ENCODE peak calls at places on chromosomes 4 and X, in ten cellular contexts. N, V, C, K, A, O, H, Y, Z and T are unnamed samples.

GRCh38 chr4:2261110-2261852 is 628 bp downstream of the MXD4 start:
- DNase-seq in N (peak; percentile 34), V (no peak), C (peak; percentile 22), K (peak; percentile 53), A (peak; percentile 29), O (peak; percentile 39), H (peak; percentile 37), Y (peak; percentile 84), Z (peak; percentile 68), T (peak; percentile 64)

GRCh38 chr4:44738615-44739014 is 12.3 kb upstream of the GNPDA2 start:
- DNase-seq in N (no peak), V (no peak), C (no peak), K (no peak), A (no peak), O (peak; percentile 18), H (no peak), Y (no peak), Z (no peak), T (no peak)

GRCh38 chr4:174613979-174614378 is 91.7 kb upstream of the HPGD start:
- DNase-seq in N (no peak), V (no peak), C (no peak), K (no peak), A (no peak), O (no peak), H (peak; percentile 9), Y (no peak), Z (no peak), T (no peak)

GRCh38 chr4:123430031-123430430 is 33.4 kb downstream of the SPRY1 start:
- DNase-seq in N (no peak), V (no peak), C (no peak), K (no peak), A (no peak), O (no peak), H (no peak), Y (no peak), Z (no peak), T (no peak)

GRCh38 chrX:13750204-13750603 is 15.7 kb downstream of the OFD1 start:
- DNase-seq in N (peak; percentile 48), V (no peak), C (no peak), K (peak; percentile 20), A (no peak), O (peak; percentile 64), H (peak; percentile 78), Y (no peak), Z (no peak), T (no peak)

GRCh38 chrX:132953358-132953757 is 5.1 kb downstream of the HS6ST2 start:
- DNase-seq in N (no peak), V (no peak), C (no peak), K (no peak), A (no peak), O (no peak), H (peak; percentile 84), Y (no peak), Z (no peak), T (no peak)

GRCh38 chr4:1577818-1578217 is 106.3 kb downstream of the FAM53A start:
- DNase-seq in N (no peak), V (no peak), C (no peak), K (no peak), A (no peak), O (no peak), H (no peak), Y (no peak), Z (peak; percentile 25), T (no peak)

GRCh38 chr4:86565641-86566040 is 28.5 kb upstream of the PTPN13 start:
- DNase-seq in N (no peak), V (no peak), C (no peak), K (no peak), A (no peak), O (no peak), H (no peak), Y (no peak), Z (no peak), T (no peak)

GRCh38 chrX:68827848-68828562 is 816 bp upstream of the EFNB1 start:
- DNase-seq in N (peak; percentile 76), V (peak; percentile 87), C (peak; percentile 82), K (peak; percentile 68), A (peak; percentile 58), O (peak; percentile 79), H (peak; percentile 93), Y (peak; percentile 85), Z (peak; percentile 87), T (peak; percentile 67)

GRCh38 chr4:82677327-82677726 is 115.5 kb upstream of the TMEM150C start:
- DNase-seq in N (no peak), V (no peak), C (no peak), K (no peak), A (peak; percentile 22), O (no peak), H (peak; percentile 50), Y (no peak), Z (no peak), T (no peak)

DNA sequence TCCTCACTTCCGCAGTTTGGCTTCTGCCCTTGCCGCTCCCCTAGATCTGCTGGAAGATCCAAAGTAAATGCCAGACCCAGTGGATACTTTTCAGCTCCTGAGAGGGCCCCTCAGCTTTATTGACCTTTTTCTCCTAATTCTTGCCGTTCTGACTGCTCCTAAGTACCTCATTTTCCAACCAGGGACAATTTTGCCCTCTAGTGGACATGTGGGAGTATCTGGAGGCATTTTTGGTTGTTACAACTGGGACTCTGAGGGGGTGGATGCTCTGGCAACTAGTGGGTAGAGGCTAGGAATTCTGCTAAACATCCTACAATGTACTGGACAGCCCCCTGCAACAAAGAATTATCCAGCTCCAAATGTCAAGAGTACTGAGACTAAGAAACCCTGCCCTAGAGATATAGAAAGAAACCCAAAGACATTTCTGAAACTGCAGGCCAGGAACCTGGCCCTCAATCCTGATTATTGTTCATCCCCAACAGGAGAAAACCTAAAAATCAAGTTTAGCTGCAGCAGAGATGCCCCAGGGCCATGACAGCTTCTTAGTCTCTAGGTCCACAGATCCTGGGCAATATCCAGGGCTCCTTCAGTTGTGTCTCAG is 3.4 kb downstream of the TEX13B start:
- DNase-seq in N (peak; percentile 19), V (no peak), C (no peak), K (peak; percentile 36), A (no peak), O (peak; percentile 54), H (peak; percentile 66), Y (no peak), Z (no peak), T (no peak)
- TF ChIP-seq CTCF in N (peak; percentile 41), V (peak; percentile 63), C (no peak), K (peak; percentile 61), A (peak; percentile 34), O (peak; percentile 58), H (peak; percentile 80), Y (peak; percentile 36), Z (peak; percentile 42), T (no peak)

DNA sequence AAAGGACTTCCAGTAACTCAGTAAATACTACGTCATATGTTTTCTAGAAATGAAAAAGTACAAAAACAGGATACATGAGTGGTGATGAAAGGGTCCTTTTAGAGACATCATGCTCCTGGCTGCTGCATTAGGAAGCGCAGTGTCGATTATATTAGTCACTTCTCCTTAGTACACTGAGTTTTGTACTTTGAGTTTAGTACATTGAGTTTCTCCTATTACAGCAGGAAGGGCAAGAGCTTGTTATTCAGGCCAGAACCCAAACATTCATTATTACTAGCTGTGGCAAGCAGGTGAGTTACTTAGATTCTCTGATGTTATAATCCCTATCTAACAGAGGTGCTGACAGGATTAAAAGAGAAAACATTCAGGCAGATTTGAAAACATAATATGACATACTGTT is 21.3 kb downstream of the RPGR start:
- DNase-seq in N (no peak), V (no peak), C (no peak), K (no peak), A (no peak), O (peak; percentile 92), H (no peak), Y (no peak), Z (no peak), T (no peak)
- TF ChIP-seq CTCF in N (no peak), V (no peak), C (no peak), K (no peak), A (no peak), O (peak; percentile 28), H (no peak), Y (no peak), Z (no peak), T (no peak)

GRCh38 chr4:114385195-114385985 is 213.2 kb upstream of the UGT8 start:
- DNase-seq in N (no peak), V (no peak), C (no peak), K (no peak), A (no peak), O (no peak), H (no peak), Y (no peak), Z (no peak), T (no peak)

GRCh38 chr4:114383721-114384120 is 214.9 kb upstream of the UGT8 start:
- DNase-seq in N (peak; percentile 96), V (no peak), C (no peak), K (peak; percentile 88), A (no peak), O (peak; percentile 91), H (peak; percentile 69), Y (no peak), Z (no peak), T (no peak)

GRCh38 chr4:114383055-114383454 is 215.6 kb upstream of the UGT8 start:
- DNase-seq in N (peak; percentile 16), V (no peak), C (no peak), K (no peak), A (no peak), O (peak; percentile 10), H (no peak), Y (no peak), Z (no peak), T (no peak)

GRCh38 chr4:114386637-114387233 is 211.9 kb upstream of the UGT8 start:
- DNase-seq in N (peak; percentile 60), V (no peak), C (no peak), K (peak; percentile 46), A (no peak), O (peak; percentile 56), H (peak; percentile 55), Y (no peak), Z (no peak), T (no peak)

DNA sequence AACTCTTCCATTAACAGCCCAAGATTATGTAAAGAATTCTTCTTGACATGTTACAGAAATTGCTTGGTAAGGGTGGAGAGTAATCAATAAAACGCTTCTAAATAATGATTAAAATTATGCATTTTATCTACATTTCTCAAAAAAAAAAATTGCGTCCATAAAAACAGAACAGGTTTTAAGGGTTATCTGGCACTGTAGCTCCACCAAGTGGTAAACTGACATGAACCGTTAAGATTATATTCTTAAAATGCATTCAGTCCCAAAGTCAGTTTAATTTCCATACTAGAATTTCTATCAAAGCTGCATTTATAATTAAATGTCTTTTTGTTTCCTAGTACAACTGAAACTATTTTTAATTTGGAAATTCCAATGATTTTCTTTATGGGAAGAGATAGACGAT is 214.0 kb upstream of the UGT8 start:
- DNase-seq in N (peak; percentile 77), V (no peak), C (no peak), K (peak; percentile 58), A (no peak), O (peak; percentile 71), H (peak; percentile 57), Y (no peak), Z (no peak), T (no peak)
- TF ChIP-seq CTCF in N (peak; percentile 75), V (peak; percentile 79), C (no peak), K (peak; percentile 67), A (peak; percentile 48), O (peak; percentile 64), H (peak; percentile 69), Y (peak; percentile 43), Z (peak; percentile 36), T (no peak)

DNA sequence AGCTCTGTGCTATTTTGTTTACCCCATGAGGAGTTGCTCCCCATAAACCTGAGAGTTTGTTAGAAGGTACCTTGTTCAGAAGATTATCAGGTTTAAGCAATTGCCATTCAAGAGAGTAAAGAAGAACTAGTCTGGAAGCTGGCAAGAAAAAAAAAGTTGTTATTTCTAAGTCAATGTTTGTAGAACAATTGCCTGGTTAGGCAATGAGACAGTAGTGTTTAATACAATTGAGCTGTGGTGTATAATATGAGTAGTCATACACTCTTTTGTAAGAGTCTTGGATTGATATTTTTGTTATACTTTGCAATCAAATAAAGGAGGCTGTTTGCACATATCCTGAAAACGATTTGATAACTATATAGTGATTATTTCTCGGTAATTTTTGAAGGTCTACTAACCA is 44.7 kb downstream of the GALNT7 start:
- DNase-seq in N (no peak), V (no peak), C (no peak), K (no peak), A (no peak), O (no peak), H (peak; percentile 27), Y (no peak), Z (no peak), T (no peak)
- TF ChIP-seq CTCF in N (no peak), V (no peak), C (no peak), K (no peak), A (no peak), O (no peak), H (no peak), Y (no peak), Z (no peak), T (no peak)